ENCODE peak calls at places on chromosomes 16 and 17, in seven cellular contexts. H, R, Y, U, S, E and X are unnamed samples. For H3K4me1 and H3K9me3, the result is how much of the 10 kb centered on the place peaks cover.

GRCh38 chr16:586645-587590 is 2.9 kb upstream of the RAB40C start:
- DNase-seq in H (no peak), Y (no peak), E (no peak), U (no peak), S (no peak), R (no peak), X (peak)

GRCh38 chr16:86072328-86073102 is 173.6 kb downstream of the IRF8 start:
- DNase-seq in Y (no peak), E (peak), U (peak), H (peak), R (peak), S (no peak), X (peak)

GRCh38 chr16:72474511-72475123 is 302.7 kb upstream of the PMFBP1 start:
- DNase-seq in R (peak), Y (no peak), E (no peak), S (no peak), H (no peak), U (no peak), X (no peak)

GRCh38 chr16:3458278-3458851 is 14.9 kb downstream of the NAA60 start:
- DNase-seq in U (no peak), H (peak), R (peak), S (no peak), Y (no peak), E (peak), X (no peak)

GRCh38 chr17:50177983-50178834 is 12.4 kb downstream of the SGCA start:
- DNase-seq in Y (no peak), H (peak), U (no peak), R (peak), E (peak), S (no peak), X (peak)

GRCh38 chr16:14562691-14563491 is 67.2 kb downstream of the PARN start:
- DNase-seq in H (peak), R (no peak), E (peak), Y (no peak), U (peak), S (no peak), X (no peak)

GRCh38 chr17:40072481-40073346 is 9.9 kb downstream of the THRA start:
- DNase-seq in E (peak), S (no peak), H (peak), U (no peak), Y (no peak), R (no peak), X (peak)

GRCh38 chr17:2064511-2064910 is 9.6 kb downstream of the HIC1 start:
- DNase-seq in E (no peak), H (peak), R (no peak), S (no peak), Y (peak), U (no peak), X (peak)

GRCh38 chr17:81909966-81910839 is 996 bp downstream of the PCYT2 start:
- DNase-seq in Y (no peak), S (no peak), R (no peak), H (peak), U (no peak), E (no peak), X (no peak)

GRCh38 chr16:80084614-80085013 is 456.2 kb upstream of the DYNLRB2 start:
- DNase-seq in H (peak), Y (peak), U (peak), S (peak), E (peak), R (no peak), X (peak)

GRCh38 chr16:86075488-86075785 is 176.5 kb downstream of the IRF8 start:
- DNase-seq in E (no peak), U (no peak), R (no peak), S (no peak), H (no peak), Y (peak), X (no peak)

GRCh38 chr16:90031931-90032663 is 12.8 kb upstream of the DBNDD1 start:
- DNase-seq in E (no peak), H (no peak), U (no peak), Y (no peak), R (peak), S (no peak), X (no peak)

DNA sequence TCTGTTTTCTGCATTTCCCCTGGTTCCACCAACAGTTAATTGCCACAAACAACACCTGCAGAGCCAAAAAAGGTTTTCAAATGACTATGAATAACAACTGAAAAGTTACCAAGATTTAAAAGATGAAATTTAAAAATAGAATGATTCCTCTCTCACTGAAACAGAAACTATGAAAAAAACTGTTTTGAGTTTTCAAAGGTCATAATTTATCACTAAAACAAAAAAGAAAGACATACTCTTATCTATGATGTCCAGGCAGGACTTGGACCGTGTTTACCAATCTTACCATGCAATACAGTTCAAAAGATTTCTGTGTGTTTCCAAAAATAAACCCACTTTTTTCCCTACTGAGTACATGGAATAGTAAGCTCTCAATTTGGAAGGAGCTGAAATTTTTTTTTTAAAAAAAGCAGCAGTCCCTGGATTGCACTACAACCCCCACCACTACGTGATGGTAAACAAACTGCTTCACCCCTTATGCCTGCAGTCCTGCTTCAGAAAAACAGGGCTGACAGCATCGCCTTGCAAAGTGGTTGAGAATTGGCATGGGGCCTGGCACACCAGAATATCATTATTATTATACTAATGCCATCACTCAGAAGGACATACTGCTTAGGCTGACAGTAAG is 8.5 kb downstream of the TXNDC11 start:
- DNase-seq in S (no peak), U (no peak), H (peak), E (peak), R (no peak), Y (no peak), X (no peak)
- H3K4me1 ChIP-seq in S (under half), U (under half), H (under half), E (half or more), R (under half), Y (under half), X (under half)

GRCh38 chr17:77909236-77909635 is 49.3 kb upstream of the TNRC6C start:
- DNase-seq in R (no peak), E (no peak), U (no peak), Y (no peak), H (no peak), S (no peak), X (peak)
- TF ChIP-seq POLR2A in R (no peak), E (no peak), U (no peak), Y (no peak), H (no peak), S (no peak), X (no peak)

GRCh38 chr17:22310717-22311686 is 618.7 kb downstream of the KCNJ18 start:
- DNase-seq in R (no peak), H (no peak), S (no peak), U (no peak), Y (no peak), E (no peak), X (no peak)
- H3K9me3 ChIP-seq in R (under half), H (under half), S (under half), U (under half), Y (under half), E (under half), X (under half)

GRCh38 chr16:88913870-88914269 is 47.4 kb upstream of the PABPN1L start:
- DNase-seq in S (no peak), Y (no peak), U (no peak), R (no peak), E (no peak), H (no peak), X (no peak)
- H3K4me1 ChIP-seq in S (under half), Y (under half), U (under half), R (under half), E (under half), H (under half), X (under half)

DNA sequence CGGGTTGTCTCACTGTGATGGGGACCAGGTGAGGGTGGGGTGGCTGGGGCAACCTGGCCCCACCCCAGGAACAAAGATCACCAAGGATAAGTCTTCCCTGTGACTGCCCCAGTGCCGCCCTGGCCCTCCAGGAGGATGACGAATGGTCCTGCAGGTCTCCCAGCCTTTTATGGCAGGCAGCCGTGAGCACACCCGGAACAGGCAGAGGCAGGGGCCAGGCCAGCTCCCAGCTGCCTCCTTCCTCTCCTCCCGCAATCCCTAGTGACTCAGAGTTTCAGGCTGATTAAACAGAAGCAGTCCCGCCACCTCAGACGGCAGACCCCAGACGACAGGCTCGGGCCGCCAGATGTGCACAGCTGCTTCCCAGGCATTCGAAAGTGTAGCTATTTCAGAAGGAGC is 13.3 kb downstream of the JUP start:
- DNase-seq in R (peak), H (peak), Y (peak), U (no peak), S (no peak), E (peak), X (peak)
- TF ChIP-seq POLR2A in R (no peak), H (peak), Y (no peak), U (no peak), S (no peak), E (no peak), X (no peak)

DNA sequence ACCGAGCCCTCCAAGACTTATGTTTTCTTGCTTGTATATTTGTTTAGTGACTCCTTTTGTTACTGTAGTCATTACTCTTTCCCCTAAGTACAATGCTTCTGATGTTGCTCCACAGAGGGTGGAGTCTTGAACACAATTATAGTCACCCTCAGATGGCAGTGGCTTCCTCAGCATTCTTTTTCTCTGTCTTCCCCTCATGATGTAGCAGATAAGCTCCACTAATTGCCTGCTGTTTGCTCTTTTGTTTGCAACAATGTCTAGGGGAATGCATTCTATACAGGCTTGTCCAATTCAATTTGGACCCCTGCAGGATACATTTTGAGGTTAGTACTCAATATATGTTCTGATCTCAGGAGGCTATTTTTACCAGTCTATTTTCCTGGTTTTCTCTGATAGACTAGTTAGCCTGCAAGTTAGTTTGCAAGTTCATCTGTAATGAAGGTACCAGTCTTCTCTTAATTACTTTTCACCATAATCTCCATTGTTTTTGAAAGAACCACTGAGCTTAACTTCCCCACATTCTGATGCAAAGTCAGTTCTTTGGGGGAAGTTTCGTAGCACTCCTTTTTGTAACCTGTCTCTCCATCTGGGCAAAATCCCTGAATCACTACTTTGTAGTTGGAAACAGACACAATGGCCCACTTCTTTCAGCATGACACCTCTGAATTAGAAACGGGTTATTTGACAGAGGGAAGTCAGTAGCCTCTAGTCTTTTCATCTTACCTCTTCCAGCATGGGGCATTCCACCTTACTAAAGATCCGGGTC is 1509.2 kb downstream of the CDH11 start:
- DNase-seq in U (no peak), H (no peak), E (no peak), R (peak), S (no peak), Y (no peak), X (no peak)
- H3K9me3 ChIP-seq in U (under half), H (under half), E (under half), R (under half), S (under half), Y (under half), X (under half)

GRCh38 chr17:59154721-59155438 is at the start of gene SKA2:
- DNase-seq in U (peak), H (peak), E (peak), R (no peak), S (no peak), Y (peak), X (peak)

GRCh38 chr17:59161477-59161876 is 5.9 kb downstream of the PRR11 start:
- DNase-seq in H (no peak), E (no peak), Y (no peak), S (no peak), U (no peak), R (no peak), X (no peak)

GRCh38 chr17:59165933-59166342 is 10.4 kb downstream of the PRR11 start:
- DNase-seq in R (peak), H (peak), U (peak), E (peak), S (no peak), Y (no peak), X (no peak)

GRCh38 chr17:59155439-59156177 is at the start of gene PRR11:
- DNase-seq in Y (peak), H (peak), E (peak), S (peak), U (peak), R (peak), X (no peak)

GRCh38 chr17:59160203-59161025 is 4.9 kb downstream of the PRR11 start:
- DNase-seq in H (no peak), S (no peak), E (no peak), Y (no peak), R (peak), U (no peak), X (no peak)
- H3K4me1 ChIP-seq in H (under half), S (under half), E (under half), Y (under half), R (under half), U (under half), X (under half)

GRCh38 chr17:57955183-57955952 is at the start of gene CUEDC1:
- DNase-seq in R (peak), Y (peak), S (no peak), H (peak), U (peak), E (peak), X (peak)
- TF ChIP-seq POLR2A in R (peak), Y (no peak), S (no peak), H (peak), U (no peak), E (peak), X (no peak)

GRCh38 chr16:15979801-15980200 is 30.4 kb downstream of the ABCC1 start:
- DNase-seq in S (no peak), Y (no peak), H (no peak), R (no peak), E (no peak), U (no peak), X (no peak)

GRCh38 chr16:15983898-15984297 is 34.5 kb downstream of the ABCC1 start:
- DNase-seq in U (no peak), E (no peak), H (no peak), S (no peak), Y (no peak), R (peak), X (no peak)

GRCh38 chr16:15976929-15977637 is 27.7 kb downstream of the ABCC1 start:
- DNase-seq in H (no peak), R (no peak), E (peak), U (peak), Y (peak), S (no peak), X (peak)

GRCh38 chr16:15981382-15981781 is 32.0 kb downstream of the ABCC1 start:
- DNase-seq in U (no peak), H (no peak), S (no peak), R (no peak), Y (no peak), E (no peak), X (no peak)

DNA sequence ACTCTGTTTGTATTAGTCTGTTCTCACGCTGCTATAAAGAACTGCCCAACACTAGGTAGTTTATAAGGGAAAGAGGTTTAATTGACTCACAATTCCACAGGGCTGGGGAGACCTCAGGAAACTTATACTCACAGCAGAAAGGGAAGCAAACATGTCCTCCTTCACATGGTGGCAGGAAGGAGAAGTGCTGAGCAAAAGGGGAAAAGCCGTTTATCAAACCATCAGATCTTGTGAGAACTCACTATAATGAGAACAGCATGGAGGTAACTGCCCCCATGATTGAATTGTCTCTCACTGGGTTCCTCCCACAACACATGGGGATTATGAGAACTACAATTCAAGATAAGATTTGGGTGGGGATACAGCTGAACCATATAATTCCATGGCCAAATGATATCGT is 30.9 kb downstream of the ABCC1 start:
- DNase-seq in S (no peak), E (no peak), H (no peak), R (no peak), U (no peak), Y (no peak), X (no peak)
- H3K9me3 ChIP-seq in S (under half), E (under half), H (under half), R (under half), U (under half), Y (under half), X (under half)